ENCODE peak calls at places on chromosomes 4 and X, in ten cellular contexts. Y is tibial nerve, U is right lobe of liver, N is astrocyte of the spinal cord, S is hepatocyte, F is Peyer's patch, M is DND-41, L is retinal pigment epithelial cell, G is mammary epithelial cell, A is fibroblast of the aortic adventitia. Q is an unnamed sample.

GRCh38 chr4:126897038-126897437 is 735.7 kb upstream of the INTU start:
- DNase-seq in G (no peak), M (no peak), S (no peak), Y (no peak), L (no peak), F (no peak), A (no peak), U (no peak), N (no peak), Q (no peak)

GRCh38 chr4:52622564-52622963 is 36.5 kb downstream of the USP46 start:
- DNase-seq in U (no peak), Y (no peak), M (no peak), A (no peak), S (no peak), F (no peak), N (no peak), L (no peak), G (peak; percentile 44), Q (no peak)

GRCh38 chr4:78363031-78363430 is 188.5 kb upstream of the ANXA3 start:
- DNase-seq in M (no peak), G (no peak), F (no peak), A (no peak), N (no peak), Y (no peak), L (no peak), U (no peak), S (no peak), Q (no peak)

GRCh38 chr4:78464265-78464664 is 87.3 kb upstream of the ANXA3 start:
- DNase-seq in S (no peak), A (no peak), U (no peak), Y (no peak), N (no peak), G (peak; percentile 11), L (no peak), M (no peak), F (no peak), Q (no peak)

GRCh38 chrX:18394477-18394876 is 30.9 kb upstream of the CDKL5 start:
- DNase-seq in G (no peak), S (no peak), F (no peak), N (peak; percentile 39), Y (no peak), A (no peak), L (no peak), M (no peak), U (no peak), Q (no peak)

GRCh38 chr4:127781303-127782024 is 658 bp upstream of the HSPA4L start:
- DNase-seq in F (no peak), G (no peak), M (no peak), A (no peak), Y (peak; percentile 32), L (no peak), S (peak; percentile 72), N (peak; percentile 57), U (peak; percentile 59), Q (no peak)

GRCh38 chr4:77827343-77827742 is 8.2 kb upstream of the CNOT6L start:
- DNase-seq in Y (no peak), G (no peak), U (no peak), A (no peak), L (no peak), F (no peak), N (no peak), S (no peak), M (peak; percentile 53), Q (no peak)

GRCh38 chr4:24470681-24471622 is 113.4 kb downstream of the DHX15 start:
- DNase-seq in U (peak; percentile 29), M (no peak), Y (no peak), G (peak; percentile 35), A (peak; percentile 36), F (peak; percentile 52), L (no peak), S (peak; percentile 66), N (peak; percentile 57), Q (no peak)

GRCh38 chr4:190014771-190015537 is 12.1 kb downstream of the FRG2 start:
- DNase-seq in N (no peak), U (no peak), L (no peak), M (no peak), A (no peak), Y (no peak), S (peak; percentile 44), G (no peak), F (no peak), Q (no peak)

GRCh38 chr4:112185740-112186670 is 40.8 kb downstream of the FAM241A start:
- DNase-seq in N (no peak), S (peak; percentile 26), M (no peak), G (no peak), L (no peak), Y (no peak), F (no peak), U (no peak), A (no peak), Q (no peak)

GRCh38 chrX:147803948-147804347 is 107.8 kb upstream of the FMR1 start:
- DNase-seq in S (peak; percentile 28), A (no peak), F (no peak), L (no peak), U (no peak), Y (no peak), M (peak; percentile 43), N (peak; percentile 1), G (no peak), Q (no peak)
- TF ChIP-seq CTCF in S (peak; percentile 57), A (no peak), F (peak; percentile 53), L (peak; percentile 47), U (peak; percentile 28), Y (no peak), M (peak; percentile 80), N (no peak), G (no peak), Q (peak; percentile 61)

DNA sequence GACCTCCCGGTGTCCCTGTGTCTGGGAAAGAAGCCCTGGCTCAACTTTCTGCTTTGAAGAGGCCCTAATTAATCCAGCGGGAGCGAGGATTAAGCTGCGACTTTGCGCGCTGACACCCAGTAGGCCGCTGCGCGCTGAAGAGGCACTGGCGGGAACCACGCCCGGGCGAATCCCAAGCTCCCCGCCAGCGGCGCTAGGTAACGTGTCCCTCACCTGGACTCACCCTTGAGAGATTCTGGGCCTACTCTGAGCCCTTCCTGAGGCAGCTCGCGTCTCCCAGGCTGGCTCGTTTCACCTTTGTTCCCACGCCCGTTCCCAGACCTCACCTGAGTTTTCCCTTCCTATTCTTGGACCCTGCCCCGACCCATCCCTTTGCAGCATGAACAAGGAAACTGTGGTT is 616 bp upstream of the KLHL34 start:
- DNase-seq in L (no peak), N (no peak), G (no peak), U (no peak), S (no peak), A (no peak), M (no peak), F (peak; percentile 71), Y (no peak), Q (no peak)
- H3K4me3 ChIP-seq in L (peak overlapping the region; percentile 40), N (peak overlapping the region; percentile 12), G (no peak overlapping the region), U (no peak overlapping the region), S (no peak overlapping the region), A (no peak overlapping the region), M (no peak overlapping the region), F (peak overlapping the region; percentile 58), Y (no peak overlapping the region), Q (no peak overlapping the region)

GRCh38 chr4:41934813-41935651 is at the start of gene TMEM33:
- DNase-seq in M (peak; percentile 90), F (peak; percentile 86), G (peak; percentile 90), L (peak; percentile 51), N (peak; percentile 85), Y (peak; percentile 67), U (peak; percentile 88), S (peak; percentile 92), A (peak; percentile 82), Q (peak; percentile 26)
- TF ChIP-seq CTCF in M (no peak), F (peak; percentile 44), G (no peak), L (no peak), N (no peak), Y (peak; percentile 49), U (no peak), S (peak; percentile 11), A (peak; percentile 31), Q (no peak)

GRCh38 chr4:169315530-169316306 is 45.0 kb upstream of the SH3RF1 start:
- DNase-seq in S (peak; percentile 35), F (no peak), N (peak; percentile 65), U (no peak), M (no peak), G (peak; percentile 23), A (peak; percentile 73), Y (no peak), L (no peak), Q (peak; percentile 39)

GRCh38 chr4:169313732-169314131 is 43.0 kb upstream of the SH3RF1 start:
- DNase-seq in Y (no peak), S (no peak), M (no peak), L (no peak), G (peak; percentile 53), U (no peak), A (no peak), F (no peak), N (no peak), Q (no peak)

GRCh38 chr4:169312690-169313422 is 42.1 kb upstream of the SH3RF1 start:
- DNase-seq in N (no peak), Y (no peak), L (no peak), G (no peak), U (no peak), F (no peak), S (no peak), A (no peak), M (no peak), Q (no peak)

GRCh38 chr4:169311643-169312365 is 41.0 kb upstream of the SH3RF1 start:
- DNase-seq in G (peak; percentile 22), M (peak; percentile 8), U (no peak), Y (no peak), L (no peak), F (no peak), S (peak; percentile 71), N (peak; percentile 47), A (peak; percentile 70), Q (no peak)

GRCh38 chr4:169314906-169315305 is 44.1 kb upstream of the SH3RF1 start:
- DNase-seq in F (peak; percentile 92), U (peak; percentile 83), A (peak; percentile 58), N (peak; percentile 77), M (no peak), S (peak; percentile 87), G (peak; percentile 81), Y (peak; percentile 25), L (no peak), Q (peak; percentile 64)
- H3K4me3 ChIP-seq in F (no peak overlapping the region), U (no peak overlapping the region), A (peak overlapping the region; percentile 3), N (no peak overlapping the region), M (no peak overlapping the region), S (no peak overlapping the region), G (no peak overlapping the region), Y (no peak overlapping the region), L (peak overlapping the region; percentile 9), Q (no peak overlapping the region)

DNA sequence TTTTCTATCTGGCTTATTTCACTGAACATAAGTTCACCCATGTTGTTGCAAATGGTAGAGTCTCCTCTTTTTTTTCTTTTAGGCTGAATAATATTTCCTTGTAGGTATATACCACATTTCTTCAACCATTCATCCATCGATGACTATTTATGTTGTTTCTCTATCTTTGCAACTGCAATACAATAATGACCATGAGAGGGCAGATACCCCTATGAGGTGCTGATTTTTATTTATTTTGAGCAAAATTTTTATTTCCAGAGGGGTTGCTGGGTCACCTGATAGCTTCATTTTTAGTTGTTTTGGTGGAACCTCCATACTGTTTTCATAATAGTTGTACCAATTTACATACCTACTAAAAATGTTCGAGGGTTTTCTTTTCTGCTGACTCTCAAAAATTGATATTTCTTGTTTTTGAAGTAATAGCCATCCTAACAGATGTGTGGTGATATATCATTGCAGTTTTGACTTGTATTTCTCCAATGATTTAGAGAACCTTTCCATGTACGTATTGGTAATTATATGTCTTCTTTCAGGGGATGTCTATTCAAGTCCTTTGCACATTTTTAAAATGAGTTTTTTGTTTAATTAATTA is 1697.0 kb downstream of the PCDH7 start:
- DNase-seq in U (no peak), G (no peak), Y (no peak), M (no peak), L (no peak), S (no peak), F (no peak), A (no peak), N (no peak), Q (no peak)
- TF ChIP-seq CTCF in U (no peak), G (peak; percentile 12), Y (no peak), M (no peak), L (peak; percentile 51), S (peak; percentile 17), F (no peak), A (peak; percentile 33), N (peak; percentile 20), Q (peak; percentile 49)